ENCODE peak calls at places on chromosomes 4 and X, in ten cellular contexts. V is dorsolateral prefrontal cortex, Y is osteocyte, U is GM06990, O is PC-3, I is psoas muscle, Z is GM13977, G is suprapubic skin, D is fibroblast of the aortic adventitia, E is fibroblast of pulmonary artery. R is an unnamed sample.

GRCh38 chrX:39984191-39984956 is 113.4 kb downstream of the BCOR start:
- DNase-seq in V (no peak), Y (no peak), U (no peak), O (no peak), I (peak), Z (no peak), G (no peak), D (peak), E (peak), R (peak)

GRCh38 chrX:154020500-154021115 is 906 bp upstream of the IRAK1 start:
- DNase-seq in V (no peak), Y (no peak), U (no peak), O (no peak), I (no peak), Z (no peak), G (no peak), D (no peak), E (no peak), R (no peak)

GRCh38 chr4:150080875-150081274 is 2.6 kb downstream of the DCLK2 start:
- DNase-seq in V (no peak), Y (no peak), U (no peak), O (peak), I (no peak), Z (no peak), G (no peak), D (no peak), E (no peak), R (no peak)

GRCh38 chr4:38152305-38152704 is 192.1 kb downstream of the PTTG2 start:
- DNase-seq in V (no peak), Y (no peak), U (no peak), O (no peak), I (no peak), Z (no peak), G (no peak), D (no peak), E (no peak), R (no peak)

GRCh38 chr4:52869656-52870055 is 7.5 kb downstream of the RASL11B start:
- DNase-seq in V (no peak), Y (no peak), U (no peak), O (no peak), I (no peak), Z (no peak), G (no peak), D (no peak), E (no peak), R (no peak)

GRCh38 chrX:54921427-54922021 is 900 bp downstream of the TRO start:
- DNase-seq in V (peak), Y (peak), U (peak), O (no peak), I (peak), Z (peak), G (no peak), D (peak), E (peak), R (no peak)

GRCh38 chr4:79689735-79690134 is 281.7 kb upstream of the GK2 start:
- DNase-seq in V (no peak), Y (no peak), U (no peak), O (no peak), I (no peak), Z (no peak), G (no peak), D (no peak), E (no peak), R (no peak)

GRCh38 chr4:138671106-138671505 is 344.5 kb upstream of the NOCT start:
- DNase-seq in V (no peak), Y (no peak), U (no peak), O (no peak), I (no peak), Z (no peak), G (no peak), D (peak), E (no peak), R (no peak)

GRCh38 chr4:6404611-6405416 is 67.6 kb downstream of the PPP2R2C start:
- DNase-seq in V (no peak), Y (no peak), U (no peak), O (no peak), I (no peak), Z (no peak), G (no peak), D (no peak), E (no peak), R (no peak)

GRCh38 chr4:8242782-8243556 is 26.6 kb upstream of the HTRA3 start:
- DNase-seq in V (no peak), Y (no peak), U (no peak), O (no peak), I (no peak), Z (no peak), G (no peak), D (no peak), E (no peak), R (no peak)

GRCh38 chr4:181261279-181261678 is 981.9 kb upstream of the TENM3 start:
- DNase-seq in V (no peak), Y (no peak), U (no peak), O (no peak), I (no peak), Z (no peak), G (no peak), D (no peak), E (no peak), R (peak)

GRCh38 chrX:145751943-145752342 is 65.7 kb upstream of the SLITRK2 start:
- DNase-seq in V (no peak), Y (no peak), U (no peak), O (peak), I (no peak), Z (no peak), G (no peak), D (peak), E (peak), R (peak)

GRCh38 chr4:13137400-13137799 is 346.7 kb downstream of the RAB28 start:
- DNase-seq in V (no peak), Y (no peak), U (no peak), O (no peak), I (no peak), Z (no peak), G (no peak), D (no peak), E (no peak), R (no peak)

GRCh38 chr4:32147446-32148064 is 1427.4 kb downstream of the PCDH7 start:
- DNase-seq in V (no peak), Y (no peak), U (no peak), O (no peak), I (no peak), Z (no peak), G (no peak), D (peak), E (no peak), R (no peak)

GRCh38 chrX:72051589-72051988 is 80.1 kb downstream of the RTL5 start:
- DNase-seq in V (no peak), Y (no peak), U (no peak), O (no peak), I (no peak), Z (no peak), G (no peak), D (no peak), E (no peak), R (no peak)

GRCh38 chrX:53288173-53288572 is 6.8 kb upstream of the IQSEC2 start:
- DNase-seq in V (peak), Y (no peak), U (no peak), O (no peak), I (peak), Z (no peak), G (no peak), D (no peak), E (peak), R (no peak)

GRCh38 chr4:157984285-157984911 is 188.4 kb downstream of the GASK1B start:
- DNase-seq in V (no peak), Y (no peak), U (no peak), O (no peak), I (no peak), Z (no peak), G (no peak), D (no peak), E (no peak), R (no peak)

DNA sequence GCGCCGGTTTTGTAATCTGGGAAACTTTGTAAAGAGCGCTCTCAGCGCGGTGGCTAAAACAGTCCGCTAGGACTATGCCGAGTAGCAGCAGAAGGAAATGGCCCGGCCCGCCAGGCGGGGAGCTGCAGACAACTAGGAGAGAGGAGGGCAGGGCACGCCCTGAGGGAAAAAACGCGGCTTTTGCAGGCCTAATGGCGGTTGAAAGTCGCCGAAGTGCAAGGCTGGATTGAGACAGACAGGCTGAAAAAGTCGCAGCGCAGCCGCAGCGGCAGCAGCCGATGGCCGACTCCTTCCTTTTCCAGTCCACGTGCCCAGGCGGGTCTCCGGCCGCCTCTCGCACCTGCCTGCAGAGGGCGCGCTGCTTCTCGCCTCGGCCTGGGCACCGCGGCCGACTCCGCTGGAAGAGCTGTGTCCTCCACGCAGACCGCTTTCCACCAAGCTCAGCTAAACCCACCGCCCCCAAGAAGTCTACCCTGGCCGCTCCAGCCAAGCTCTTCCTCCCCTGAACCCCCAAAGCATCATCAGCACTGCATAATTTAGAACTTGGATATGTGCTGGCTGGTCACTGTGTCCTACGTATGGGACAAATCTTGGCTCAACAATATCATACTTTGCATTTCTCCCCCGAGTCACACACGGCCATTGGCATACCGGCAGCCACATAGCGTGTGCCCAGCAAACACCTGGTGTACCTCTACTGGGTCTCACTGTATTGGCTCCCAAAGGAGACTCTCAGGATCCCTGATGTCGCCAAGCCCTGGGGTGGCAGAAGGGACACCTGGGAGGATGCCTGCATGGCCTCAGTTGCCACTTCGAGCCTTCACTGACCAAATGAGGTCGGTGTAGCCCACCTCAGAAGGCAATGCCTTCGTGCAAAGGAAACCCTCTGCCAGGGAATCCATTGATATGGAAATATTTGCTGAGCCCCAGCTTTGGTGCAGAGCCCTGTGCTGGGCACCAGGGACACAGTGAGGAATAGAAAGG is 14.5 kb downstream of the SLC25A5 start:
- DNase-seq in V (peak), Y (peak), U (peak), O (peak), I (peak), Z (peak), G (peak), D (peak), E (peak), R (peak)
- TF ChIP-seq CTCF in V (peak), Y (peak), U (peak), O (peak), I (peak), Z (peak), G (no peak), D (peak), E (peak), R (peak)

GRCh38 chrX:132508834-132509233 is 20.0 kb upstream of the MBNL3 start:
- DNase-seq in V (no peak), Y (no peak), U (no peak), O (no peak), I (no peak), Z (no peak), G (no peak), D (no peak), E (no peak), R (no peak)

GRCh38 chrX:132501606-132502005 is 12.8 kb upstream of the MBNL3 start:
- DNase-seq in V (no peak), Y (no peak), U (no peak), O (no peak), I (no peak), Z (no peak), G (no peak), D (no peak), E (no peak), R (peak)

GRCh38 chrX:132504417-132504816 is 15.6 kb upstream of the MBNL3 start:
- DNase-seq in V (no peak), Y (no peak), U (no peak), O (no peak), I (no peak), Z (no peak), G (no peak), D (no peak), E (no peak), R (no peak)

GRCh38 chrX:132505116-132505515 is 16.3 kb upstream of the MBNL3 start:
- DNase-seq in V (no peak), Y (no peak), U (no peak), O (no peak), I (no peak), Z (no peak), G (no peak), D (peak), E (peak), R (no peak)
- TF ChIP-seq CTCF in V (no peak), Y (no peak), U (no peak), O (no peak), I (no peak), Z (no peak), G (no peak), D (no peak), E (no peak), R (no peak)

GRCh38 chrX:28701222-28701621 is 114.0 kb downstream of the IL1RAPL1 start:
- DNase-seq in V (no peak), Y (no peak), U (no peak), O (no peak), I (no peak), Z (no peak), G (no peak), D (no peak), E (peak), R (no peak)
- TF ChIP-seq CTCF in V (no peak), Y (no peak), U (peak), O (peak), I (no peak), Z (peak), G (no peak), D (no peak), E (peak), R (peak)

DNA sequence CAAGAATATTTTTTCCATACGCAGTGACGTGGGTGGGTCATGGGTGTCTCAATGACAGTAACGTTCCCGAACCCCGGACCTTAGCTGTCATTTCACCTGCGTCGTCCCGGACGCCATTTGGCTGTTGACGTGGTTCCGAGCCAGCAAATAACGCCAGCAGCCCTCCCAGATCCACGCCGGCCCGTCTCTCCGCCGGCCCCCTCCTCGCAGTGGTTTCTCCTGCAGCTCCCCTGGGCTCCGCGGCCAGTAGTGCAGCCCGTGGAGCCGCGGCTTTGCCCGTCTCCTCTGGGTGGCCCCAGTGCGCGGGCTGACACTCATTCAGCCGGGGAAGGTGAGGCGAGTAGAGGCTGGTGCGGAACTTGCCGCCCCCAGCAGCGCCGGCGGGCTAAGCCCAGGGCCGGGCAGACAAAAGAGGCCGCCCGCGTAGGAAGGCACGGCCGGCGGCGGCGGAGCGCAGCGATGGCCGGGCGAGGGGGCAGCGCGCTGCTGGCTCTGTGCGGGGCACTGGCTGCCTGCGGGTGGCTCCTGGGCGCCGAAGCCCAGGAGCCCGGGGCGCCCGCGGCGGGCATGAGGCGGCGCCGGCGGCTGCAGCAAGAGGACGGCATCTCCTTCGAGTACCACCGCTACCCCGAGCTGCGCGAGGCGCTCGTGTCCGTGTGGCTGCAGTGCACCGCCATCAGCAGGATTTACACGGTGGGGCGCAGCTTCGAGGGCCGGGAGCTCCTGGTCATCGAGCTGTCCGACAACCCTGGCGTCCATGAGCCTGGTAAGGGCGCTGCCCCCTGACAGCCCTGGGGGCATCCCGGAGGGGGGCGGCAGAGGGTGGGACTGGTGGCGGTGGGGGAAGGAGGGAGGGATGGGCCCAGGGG is at the start of gene CPE:
- DNase-seq in V (peak), Y (peak), U (peak), O (peak), I (peak), Z (peak), G (peak), D (peak), E (peak), R (peak)
- TF ChIP-seq CTCF in V (peak), Y (peak), U (peak), O (peak), I (peak), Z (peak), G (peak), D (peak), E (peak), R (peak)

R was measured in MCF 10A.